ENCODE peak calls at places on chromosomes 2 and 18, in four cellular contexts. One of them, this sample, is unnamed. For H3K27me3, the result is how much of the 10 kb centered on the place peaks cover.

GRCh38 chr2:174325932-174326879 is 8.5 kb upstream of the SP9 start:
- DNase-seq in upper lobe of left lung: peak
- DNase-seq in heart left ventricle: no peak
- DNase-seq in pancreas: peak
- DNase-seq in this sample: no peak

GRCh38 chr2:156803243-156803642 is 367.1 kb downstream of the GPD2 start:
- DNase-seq in upper lobe of left lung: no peak
- DNase-seq in heart left ventricle: no peak
- DNase-seq in pancreas: no peak
- DNase-seq in this sample: no peak

GRCh38 chr2:6741229-6741628 is 124.5 kb downstream of the CMPK2 start:
- DNase-seq in upper lobe of left lung: no peak
- DNase-seq in heart left ventricle: no peak
- DNase-seq in pancreas: no peak
- DNase-seq in this sample: no peak

GRCh38 chr18:64966667-64967066 is 784.1 kb upstream of the CDH7 start:
- DNase-seq in upper lobe of left lung: no peak
- DNase-seq in heart left ventricle: peak
- DNase-seq in pancreas: no peak
- DNase-seq in this sample: no peak

GRCh38 chr18:21914739-21915319 is 174.2 kb downstream of the MIB1 start:
- DNase-seq in upper lobe of left lung: no peak
- DNase-seq in heart left ventricle: peak
- DNase-seq in pancreas: no peak
- DNase-seq in this sample: no peak

GRCh38 chr2:47069628-47070154 is 85.4 kb downstream of the STPG4 start:
- DNase-seq in upper lobe of left lung: no peak
- DNase-seq in heart left ventricle: peak
- DNase-seq in pancreas: peak
- DNase-seq in this sample: no peak

GRCh38 chr18:44729631-44730101 is 49.0 kb downstream of the SETBP1 start:
- DNase-seq in upper lobe of left lung: no peak
- DNase-seq in heart left ventricle: no peak
- DNase-seq in pancreas: no peak
- DNase-seq in this sample: no peak

GRCh38 chr2:158291544-158292175 is 164.9 kb downstream of the CCDC148 start:
- DNase-seq in upper lobe of left lung: no peak
- DNase-seq in heart left ventricle: no peak
- DNase-seq in pancreas: no peak
- DNase-seq in this sample: no peak

GRCh38 chr2:233358864-233359386 is 4.6 kb downstream of the DGKD start:
- DNase-seq in upper lobe of left lung: no peak
- DNase-seq in heart left ventricle: no peak
- DNase-seq in pancreas: no peak
- DNase-seq in this sample: no peak

GRCh38 chr2:232889876-232890401 is 19.9 kb downstream of the SNORC start:
- DNase-seq in upper lobe of left lung: no peak
- DNase-seq in heart left ventricle: no peak
- DNase-seq in pancreas: peak
- DNase-seq in this sample: no peak

GRCh38 chr2:4507706-4508105 is 804.3 kb downstream of the DCDC2C start:
- DNase-seq in upper lobe of left lung: no peak
- DNase-seq in heart left ventricle: no peak
- DNase-seq in pancreas: no peak
- DNase-seq in this sample: no peak

GRCh38 chr2:217215877-217216276 is 356.0 kb upstream of the TNP1 start:
- DNase-seq in upper lobe of left lung: no peak
- DNase-seq in heart left ventricle: no peak
- DNase-seq in pancreas: no peak
- DNase-seq in this sample: no peak

GRCh38 chr2:23478087-23478932 is 93.3 kb downstream of the KLHL29 start:
- DNase-seq in upper lobe of left lung: no peak
- DNase-seq in heart left ventricle: no peak
- DNase-seq in pancreas: no peak
- DNase-seq in this sample: no peak

GRCh38 chr2:163697846-163698637 is 37.8 kb downstream of the FIGN start:
- DNase-seq in upper lobe of left lung: no peak
- DNase-seq in heart left ventricle: no peak
- DNase-seq in pancreas: no peak
- DNase-seq in this sample: no peak

DNA sequence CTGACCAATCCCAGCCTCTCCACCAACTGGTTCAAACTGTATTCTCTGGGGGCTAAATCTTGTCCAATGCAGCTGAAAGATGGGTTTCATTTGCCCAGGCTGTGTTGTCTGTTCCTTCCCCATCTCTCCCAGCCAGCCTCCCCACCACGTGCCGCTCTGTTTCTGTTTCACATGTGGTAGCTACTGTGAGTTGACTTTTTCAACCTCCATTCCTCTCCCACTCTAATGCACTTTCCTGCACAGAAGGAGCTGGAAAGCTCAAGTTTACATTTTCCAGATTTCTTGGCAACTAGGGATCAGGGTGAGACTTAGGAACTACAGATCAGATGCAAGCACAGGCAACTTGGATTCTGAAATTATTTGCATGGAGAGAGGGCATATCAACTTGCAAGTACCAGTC is 19.0 kb upstream of the NPAS2 start:
- DNase-seq in upper lobe of left lung: no peak
- DNase-seq in heart left ventricle: no peak
- DNase-seq in pancreas: no peak
- DNase-seq in this sample: no peak
- H3K27me3 ChIP-seq in upper lobe of left lung: under half
- H3K27me3 ChIP-seq in heart left ventricle: under half
- H3K27me3 ChIP-seq in pancreas: under half
- H3K27me3 ChIP-seq in this sample: under half

DNA sequence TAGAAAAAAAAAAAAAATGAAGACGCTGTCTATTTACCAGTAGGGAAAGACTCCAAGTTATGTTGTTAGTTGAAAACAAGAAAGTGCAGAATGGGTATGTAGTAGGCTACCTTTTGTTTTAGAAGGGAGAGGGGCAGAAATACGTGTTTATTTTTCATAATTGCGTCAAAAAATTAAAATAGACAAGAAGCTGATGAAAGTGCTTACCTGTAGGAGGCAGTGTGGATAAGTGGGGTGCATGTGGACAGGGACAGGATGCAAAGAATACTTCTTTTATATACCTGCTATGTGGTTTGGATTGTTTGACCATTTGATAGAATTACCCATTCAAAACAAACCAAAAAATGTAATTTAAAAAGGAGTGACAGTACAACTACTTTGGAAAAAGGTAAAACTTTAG is 3.0 kb upstream of the GCG start:
- DNase-seq in upper lobe of left lung: no peak
- DNase-seq in heart left ventricle: no peak
- DNase-seq in pancreas: no peak
- DNase-seq in this sample: no peak
- TF ChIP-seq CTCF in upper lobe of left lung: no peak
- TF ChIP-seq CTCF in heart left ventricle: no peak
- TF ChIP-seq CTCF in pancreas: no peak
- TF ChIP-seq CTCF in this sample: no peak

DNA sequence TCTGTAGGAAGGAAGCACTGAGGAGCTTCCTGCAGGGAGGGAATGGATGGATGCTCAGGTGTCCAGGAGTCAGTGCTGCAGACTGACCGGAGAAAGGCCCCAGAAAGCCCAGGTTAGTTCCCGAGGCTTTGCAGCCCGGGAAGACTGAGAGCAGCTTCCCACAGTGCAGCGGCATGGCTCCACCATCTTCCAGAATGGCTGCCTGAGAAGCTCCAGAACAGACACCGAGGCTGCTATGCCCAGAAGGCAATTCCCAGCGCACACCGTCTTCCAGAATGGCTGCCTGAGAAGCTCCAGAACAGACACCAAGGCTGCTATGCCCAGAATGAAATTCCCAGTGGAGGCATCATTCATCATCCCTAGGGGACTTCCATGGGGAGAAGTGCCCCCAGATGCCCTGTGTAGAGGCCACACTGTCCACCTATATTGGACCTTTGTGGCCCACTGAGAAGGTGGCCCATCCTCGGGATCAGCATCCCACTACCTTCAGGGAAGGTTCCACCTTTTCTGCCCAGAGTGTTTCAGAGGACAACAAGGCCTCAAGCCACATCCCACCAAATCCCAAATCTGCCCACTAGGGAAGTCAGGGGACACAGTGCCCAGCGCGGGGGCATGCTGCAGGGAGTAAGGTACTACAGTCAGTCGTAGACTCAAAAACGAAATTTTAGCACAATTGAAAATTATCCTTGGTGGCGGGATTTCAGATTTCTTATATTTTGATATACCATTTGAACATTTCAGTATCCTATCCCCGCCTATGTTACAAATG is 80.5 kb downstream of the KCNF1 start:
- DNase-seq in upper lobe of left lung: no peak
- DNase-seq in heart left ventricle: no peak
- DNase-seq in pancreas: no peak
- DNase-seq in this sample: no peak
- H3K27me3 ChIP-seq in upper lobe of left lung: under half
- H3K27me3 ChIP-seq in heart left ventricle: under half
- H3K27me3 ChIP-seq in pancreas: under half
- H3K27me3 ChIP-seq in this sample: under half

DNA sequence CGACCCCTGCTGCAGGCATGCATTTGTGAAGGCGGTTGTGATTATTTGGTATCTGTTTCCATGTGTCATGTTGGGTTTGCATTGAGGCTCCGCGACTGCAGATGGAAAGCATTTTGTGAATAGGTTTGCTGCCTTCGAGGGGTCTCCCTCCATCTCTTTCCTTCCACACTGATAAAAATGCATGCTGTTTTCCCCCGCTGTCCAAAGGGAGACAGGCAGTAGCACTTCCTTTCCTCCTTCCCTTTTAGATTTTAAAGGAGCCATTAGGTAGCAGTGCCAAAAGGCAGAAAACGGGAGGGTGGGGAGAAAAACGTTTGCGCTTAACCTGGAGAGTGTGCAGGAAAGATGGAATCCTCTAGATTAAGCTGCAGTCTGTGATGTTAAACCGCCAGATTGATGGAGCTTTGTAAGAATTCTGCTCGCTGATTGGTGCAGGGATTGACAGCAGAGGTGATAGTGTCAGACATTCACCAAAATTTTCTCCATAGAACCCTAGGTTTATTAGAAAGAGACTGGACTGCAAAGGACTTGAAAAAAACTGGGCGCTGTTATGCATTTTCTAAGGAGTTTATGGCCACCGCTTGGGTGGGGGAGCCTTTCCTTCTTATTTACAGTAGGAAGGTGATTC is 653 bp downstream of the MAPRE2 start:
- DNase-seq in upper lobe of left lung: no peak
- DNase-seq in heart left ventricle: no peak
- DNase-seq in pancreas: no peak
- DNase-seq in this sample: no peak
- TF ChIP-seq CTCF in upper lobe of left lung: no peak
- TF ChIP-seq CTCF in heart left ventricle: no peak
- TF ChIP-seq CTCF in pancreas: no peak
- TF ChIP-seq CTCF in this sample: no peak

GRCh38 chr18:75132068-75132467 is 76.9 kb downstream of the PTGR3 start:
- DNase-seq in upper lobe of left lung: no peak
- DNase-seq in heart left ventricle: no peak
- DNase-seq in pancreas: no peak
- DNase-seq in this sample: no peak

GRCh38 chr18:75129717-75130477 is 79.0 kb downstream of the PTGR3 start:
- DNase-seq in upper lobe of left lung: peak
- DNase-seq in heart left ventricle: no peak
- DNase-seq in pancreas: no peak
- DNase-seq in this sample: no peak

GRCh38 chr18:75128911-75129716 is 79.8 kb downstream of the PTGR3 start:
- DNase-seq in upper lobe of left lung: no peak
- DNase-seq in heart left ventricle: no peak
- DNase-seq in pancreas: no peak
- DNase-seq in this sample: no peak

GRCh38 chr18:75131455-75132000 is 77.4 kb downstream of the PTGR3 start:
- DNase-seq in upper lobe of left lung: no peak
- DNase-seq in heart left ventricle: no peak
- DNase-seq in pancreas: no peak
- DNase-seq in this sample: no peak

DNA sequence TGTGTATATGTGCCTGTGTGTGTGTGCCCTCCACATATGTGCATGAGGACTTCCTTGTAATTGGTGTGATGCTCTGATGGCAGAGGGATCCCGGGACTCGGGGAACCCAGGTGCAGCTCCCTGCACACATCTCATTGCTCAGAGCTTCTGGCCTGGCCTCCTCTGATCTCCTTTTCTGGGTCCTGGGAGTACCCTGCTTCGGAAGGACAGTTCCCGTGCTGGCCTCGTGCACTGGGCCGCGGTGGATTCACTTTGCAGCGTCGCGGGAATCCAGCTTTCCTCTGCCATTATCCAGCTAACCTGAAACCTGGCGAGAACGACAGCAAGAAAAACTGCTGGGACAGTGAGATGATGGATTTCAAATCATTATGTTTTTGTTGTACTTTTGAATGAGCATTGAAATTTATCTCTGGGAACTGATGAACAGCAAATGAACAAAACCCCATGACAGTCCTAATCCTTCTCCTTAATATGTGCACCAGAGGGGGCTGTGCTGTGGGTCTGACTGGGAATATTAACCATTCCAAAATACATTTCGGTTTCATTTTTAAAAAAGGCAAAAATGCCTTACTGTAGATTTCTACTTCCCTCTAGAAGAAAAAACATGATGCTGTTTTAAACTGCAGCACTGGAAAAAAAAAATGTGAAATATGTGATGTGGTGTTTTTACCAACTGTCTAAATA is 78.2 kb downstream of the PTGR3 start:
- DNase-seq in upper lobe of left lung: peak
- DNase-seq in heart left ventricle: no peak
- DNase-seq in pancreas: no peak
- DNase-seq in this sample: no peak
- H3K27me3 ChIP-seq in upper lobe of left lung: under half
- H3K27me3 ChIP-seq in heart left ventricle: under half
- H3K27me3 ChIP-seq in pancreas: under half
- H3K27me3 ChIP-seq in this sample: under half

GRCh38 chr2:48560546-48561209 is 30.7 kb downstream of the STON1 start:
- DNase-seq in upper lobe of left lung: no peak
- DNase-seq in heart left ventricle: no peak
- DNase-seq in pancreas: no peak
- DNase-seq in this sample: no peak
- TF ChIP-seq CTCF in upper lobe of left lung: no peak
- TF ChIP-seq CTCF in heart left ventricle: no peak
- TF ChIP-seq CTCF in pancreas: no peak
- TF ChIP-seq CTCF in this sample: no peak

GRCh38 chr18:48136051-48136543 is 205.6 kb upstream of the SMAD2 start:
- DNase-seq in upper lobe of left lung: peak
- DNase-seq in heart left ventricle: peak
- DNase-seq in pancreas: peak
- DNase-seq in this sample: no peak

GRCh38 chr18:48134609-48135008 is 204.2 kb upstream of the SMAD2 start:
- DNase-seq in upper lobe of left lung: no peak
- DNase-seq in heart left ventricle: no peak
- DNase-seq in pancreas: no peak
- DNase-seq in this sample: no peak

GRCh38 chr18:48136544-48137353 is 206.3 kb upstream of the SMAD2 start:
- DNase-seq in upper lobe of left lung: peak
- DNase-seq in heart left ventricle: no peak
- DNase-seq in pancreas: peak
- DNase-seq in this sample: no peak

GRCh38 chr18:48133675-48134251 is 203.3 kb upstream of the SMAD2 start:
- DNase-seq in upper lobe of left lung: no peak
- DNase-seq in heart left ventricle: no peak
- DNase-seq in pancreas: no peak
- DNase-seq in this sample: no peak

GRCh38 chr18:48135436-48135966 is 205.0 kb upstream of the SMAD2 start:
- DNase-seq in upper lobe of left lung: no peak
- DNase-seq in heart left ventricle: no peak
- DNase-seq in pancreas: no peak
- DNase-seq in this sample: no peak
- H3K27me3 ChIP-seq in upper lobe of left lung: under half
- H3K27me3 ChIP-seq in heart left ventricle: under half
- H3K27me3 ChIP-seq in pancreas: under half
- H3K27me3 ChIP-seq in this sample: under half

This sample was measured in CD4-positive, alpha-beta T cell.